ENCODE peak calls at places on chromosomes 6 and 20, in six cellular contexts. D, I, M, G, T and O are unnamed samples.

GRCh38 chr6:167424060-167424673 is 99.3 kb downstream of the TTLL2 start:
- DNase-seq in D (no peak), I (no peak), M (no peak), G (no peak), T (no peak), O (no peak)

GRCh38 chr6:87336367-87336766 is 7.3 kb upstream of the GJB7 start:
- DNase-seq in D (no peak), I (no peak), M (no peak), G (no peak), T (no peak), O (no peak)

GRCh38 chr20:51647674-51648570 is 105.4 kb upstream of the NFATC2 start:
- DNase-seq in D (no peak), I (no peak), M (no peak), G (no peak), T (no peak), O (no peak)

GRCh38 chr6:84065718-84066290 is 32.2 kb downstream of the MRAP2 start:
- DNase-seq in D (peak; percentile 73), I (no peak), M (no peak), G (no peak), T (peak; percentile 89), O (no peak)

GRCh38 chr6:42101186-42101657 is 41.2 kb downstream of the C6orf132 start:
- DNase-seq in D (no peak), I (no peak), M (no peak), G (no peak), T (no peak), O (no peak)

GRCh38 chr20:35568645-35569044 is 26.8 kb downstream of the ERGIC3 start:
- DNase-seq in D (peak; percentile 64), I (no peak), M (no peak), G (no peak), T (no peak), O (no peak)

GRCh38 chr20:38337561-38338140 is 8.6 kb upstream of the LBP start:
- DNase-seq in D (peak; percentile 63), I (peak; percentile 67), M (no peak), G (no peak), T (no peak), O (peak; percentile 53)

GRCh38 chr6:12232339-12232738 is 57.8 kb upstream of the EDN1 start:
- DNase-seq in D (no peak), I (no peak), M (no peak), G (no peak), T (no peak), O (no peak)

GRCh38 chr20:2741881-2742280 is 49.3 kb downstream of the EBF4 start:
- DNase-seq in D (no peak), I (no peak), M (no peak), G (no peak), T (no peak), O (no peak)

GRCh38 chr6:5569491-5569890 is 308.2 kb downstream of the FARS2 start:
- DNase-seq in D (no peak), I (no peak), M (no peak), G (no peak), T (no peak), O (no peak)

GRCh38 chr20:54004397-54004940 is 65.9 kb downstream of the BCAS1 start:
- DNase-seq in D (no peak), I (no peak), M (peak; percentile 23), G (no peak), T (no peak), O (no peak)

GRCh38 chr6:170522565-170523183 is 30.4 kb downstream of the PSMB1 start:
- DNase-seq in D (no peak), I (peak; percentile 29), M (peak; percentile 20), G (peak; percentile 23), T (peak; percentile 21), O (peak; percentile 47)
- TF ChIP-seq CTCF in D (peak; percentile 15), I (no peak), M (peak; percentile 43), G (peak; percentile 64), T (peak; percentile 13), O (peak; percentile 46)

GRCh38 chr20:48921168-48921882 is at the start of gene ARFGEF2:
- DNase-seq in D (peak; percentile 99), I (peak; percentile 94), M (peak; percentile 98), G (peak; percentile 95), T (peak; percentile 93), O (peak; percentile 96)
- TF ChIP-seq CTCF in D (no peak), I (peak; percentile 18), M (no peak), G (no peak), T (no peak), O (no peak)

DNA sequence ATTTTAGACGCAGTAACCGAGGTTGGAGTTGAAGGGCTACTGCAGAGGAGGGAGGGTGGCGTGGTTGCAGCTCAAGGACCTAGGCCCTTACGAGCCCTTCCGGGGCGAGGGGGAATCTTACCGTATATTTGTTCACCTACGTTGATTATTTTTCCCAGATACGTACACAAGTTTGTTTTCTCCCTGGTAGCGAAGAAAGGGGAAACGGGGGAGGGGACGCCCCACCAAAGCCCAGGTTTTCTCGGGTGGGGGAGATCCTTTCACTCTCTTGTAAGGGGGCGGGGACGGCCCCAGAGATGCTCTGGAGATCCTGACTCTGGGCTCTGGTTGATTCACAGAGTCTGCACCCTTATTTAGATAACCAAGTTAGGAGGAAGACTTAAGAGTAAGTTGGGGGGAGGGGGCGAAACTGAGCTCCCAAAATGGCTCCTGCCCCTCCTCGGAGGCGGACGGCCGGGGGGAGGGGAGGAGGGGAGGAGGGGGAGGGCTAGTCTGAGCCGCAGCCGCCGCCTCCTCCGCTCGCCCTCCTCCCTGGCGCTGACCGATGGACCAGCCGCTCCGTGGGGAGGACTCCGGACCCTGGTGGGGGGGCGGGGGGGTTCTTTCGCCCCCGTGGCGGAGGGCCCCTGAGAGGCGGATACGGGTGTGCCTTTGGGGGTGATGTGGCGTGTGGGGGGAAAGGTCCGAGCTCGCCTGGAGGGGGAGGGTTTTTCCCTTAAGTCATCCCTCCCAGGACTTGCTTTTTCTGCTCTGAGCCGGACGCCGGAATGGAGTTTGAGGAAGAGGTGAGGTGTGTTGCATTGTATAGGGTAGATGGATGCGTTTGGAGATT is 2.2 kb downstream of the BRD2 start:
- DNase-seq in D (peak; percentile 69), I (peak; percentile 84), M (peak; percentile 78), G (peak; percentile 87), T (peak; percentile 77), O (peak; percentile 67)
- TF ChIP-seq CTCF in D (no peak), I (no peak), M (no peak), G (no peak), T (no peak), O (no peak)

GRCh38 chr6:26403888-26404287 is 1.8 kb downstream of the BTN3A1 start:
- DNase-seq in D (no peak), I (no peak), M (no peak), G (no peak), T (no peak), O (no peak)
- TF ChIP-seq CTCF in D (no peak), I (no peak), M (no peak), G (no peak), T (no peak), O (no peak)

GRCh38 chr6:44028767-44029166 is 98.5 kb downstream of the MRPL14 start:
- DNase-seq in D (no peak), I (no peak), M (no peak), G (no peak), T (no peak), O (no peak)
- TF ChIP-seq CTCF in D (no peak), I (no peak), M (no peak), G (no peak), T (peak; percentile 3), O (no peak)

GRCh38 chr6:6725834-6726194 is 137.3 kb downstream of the LY86 start:
- DNase-seq in D (no peak), I (no peak), M (no peak), G (no peak), T (no peak), O (no peak)
- TF ChIP-seq CTCF in D (no peak), I (no peak), M (no peak), G (no peak), T (no peak), O (no peak)

GRCh38 chr6:95185874-95186273 is 391.5 kb upstream of the MANEA start:
- DNase-seq in D (no peak), I (no peak), M (no peak), G (no peak), T (no peak), O (no peak)
- TF ChIP-seq CTCF in D (no peak), I (no peak), M (no peak), G (no peak), T (no peak), O (no peak)

DNA sequence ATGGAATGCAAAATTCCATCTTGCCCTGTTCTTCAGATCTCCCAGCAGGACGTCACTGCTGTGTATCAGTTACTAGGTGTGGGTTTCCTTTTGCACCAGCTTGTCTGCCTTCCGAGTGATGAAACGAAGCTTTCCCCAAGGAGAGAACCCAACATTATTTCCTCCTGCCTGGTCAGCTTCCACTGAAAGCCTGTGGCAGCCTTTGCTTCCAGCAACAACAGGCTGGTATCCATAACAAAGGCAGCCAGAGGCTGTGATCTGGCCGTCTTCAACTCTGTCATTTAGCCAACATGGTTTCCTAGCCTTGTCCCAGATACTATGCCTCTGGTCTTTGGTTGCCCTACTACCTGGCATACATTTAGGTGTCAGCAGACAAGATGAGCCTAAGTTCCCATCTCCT is 78.8 kb upstream of the HEY2 start:
- DNase-seq in D (no peak), I (peak; percentile 31), M (no peak), G (no peak), T (no peak), O (no peak)
- TF ChIP-seq CTCF in D (no peak), I (no peak), M (no peak), G (no peak), T (no peak), O (no peak)

DNA sequence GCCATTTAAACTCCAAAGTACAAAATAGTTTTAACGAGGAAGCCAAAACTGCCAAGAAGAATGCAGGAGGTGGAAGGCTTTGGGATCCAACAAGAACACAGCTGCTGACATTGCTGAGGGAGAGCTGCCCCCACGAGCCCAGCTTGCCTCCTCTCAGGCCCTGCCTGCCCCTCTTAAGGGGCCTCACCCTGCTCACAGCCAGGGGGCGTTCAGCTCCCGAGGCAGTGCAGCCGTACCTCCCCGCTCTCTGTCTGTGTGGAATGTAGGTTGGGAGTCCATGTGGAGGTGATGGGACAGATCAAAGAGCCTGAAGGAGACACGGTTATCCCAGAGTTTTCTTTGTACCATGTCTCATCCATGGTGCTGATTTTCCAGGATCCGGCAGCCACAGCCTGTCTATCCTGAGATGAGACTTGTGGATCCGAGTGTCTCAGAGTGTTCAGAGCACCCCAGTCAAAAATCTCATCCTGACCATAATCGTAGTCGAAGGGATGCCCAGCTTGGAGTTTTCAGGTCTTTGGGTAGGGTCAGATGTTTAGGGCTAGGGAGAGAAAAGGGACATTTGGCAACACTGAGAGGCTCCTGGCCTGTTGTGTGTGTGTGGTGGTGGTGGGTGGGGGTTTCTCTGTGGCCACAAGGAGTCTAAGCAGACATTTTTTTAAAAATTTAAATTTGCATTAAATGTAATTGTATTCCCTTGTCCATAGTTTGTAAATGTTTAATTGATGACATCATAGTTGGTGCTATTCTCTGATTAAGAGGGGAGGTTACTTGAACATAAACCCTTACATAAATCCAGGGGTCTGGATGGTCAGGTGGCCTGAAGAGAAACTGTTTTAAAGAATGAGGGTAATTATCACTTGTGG is 111.4 kb upstream of the CLDN20 start:
- DNase-seq in D (no peak), I (peak; percentile 31), M (no peak), G (no peak), T (no peak), O (peak; percentile 26)
- TF ChIP-seq CTCF in D (no peak), I (no peak), M (peak; percentile 29), G (peak; percentile 24), T (peak; percentile 15), O (peak; percentile 34)